ENCODE peak calls at places on chromosomes 5 and 9, in six cellular contexts. F is esophagus squamous epithelium, A is right lobe of liver, S is sigmoid colon, O is A549, X is heart left ventricle. N is an unnamed sample.

GRCh38 chr9:117734523-117735314 is 30.5 kb downstream of the TLR4 start:
- DNase-seq in F (no peak), X (no peak), A (no peak), S (no peak), O (no peak), N (no peak)

GRCh38 chr5:40223884-40224402 is 455.8 kb upstream of the PTGER4 start:
- DNase-seq in S (no peak), X (no peak), A (no peak), F (no peak), O (no peak), N (no peak)

GRCh38 chr5:113090336-113091106 is 113.9 kb downstream of the DCP2 start:
- DNase-seq in X (no peak), A (no peak), S (no peak), O (no peak), F (no peak), N (no peak)

GRCh38 chr5:154309805-154310204 is 119.3 kb downstream of the GALNT10 start:
- DNase-seq in X (no peak), F (no peak), S (no peak), A (no peak), O (no peak), N (no peak)

GRCh38 chr5:157915638-157916037 is 56.7 kb upstream of the CLINT1 start:
- DNase-seq in A (peak; percentile 91), S (peak; percentile 94), O (no peak), X (peak; percentile 96), F (no peak), N (peak; percentile 84)

GRCh38 chr5:2615917-2616316 is 135.6 kb downstream of the IRX2 start:
- DNase-seq in F (no peak), A (no peak), X (no peak), S (no peak), O (no peak), N (no peak)

GRCh38 chr5:23332650-23333251 is 174.7 kb upstream of the PRDM9 start:
- DNase-seq in X (no peak), F (no peak), S (no peak), O (peak; percentile 5), A (no peak), N (no peak)

GRCh38 chr5:55039843-55040242 is 15.8 kb downstream of the GZMK start:
- DNase-seq in O (no peak), X (no peak), F (no peak), S (no peak), A (no peak), N (no peak)

GRCh38 chr9:126487856-126488255 is 125.9 kb upstream of the LMX1B start:
- DNase-seq in X (no peak), F (no peak), O (no peak), S (no peak), A (no peak), N (peak; percentile 75)

GRCh38 chr9:126488881-126489404 is 124.8 kb upstream of the LMX1B start:
- DNase-seq in X (no peak), F (no peak), A (no peak), O (no peak), S (no peak), N (peak; percentile 69)

GRCh38 chr9:126486276-126486675 is 127.5 kb upstream of the LMX1B start:
- DNase-seq in X (no peak), O (no peak), F (no peak), A (no peak), S (no peak), N (no peak)

GRCh38 chr9:126489604-126490593 is 123.8 kb upstream of the LMX1B start:
- DNase-seq in O (no peak), X (no peak), F (no peak), S (no peak), A (no peak), N (peak; percentile 80)

GRCh38 chr9:126488310-126488709 is 125.4 kb upstream of the LMX1B start:
- DNase-seq in F (no peak), O (no peak), X (no peak), A (no peak), S (no peak), N (no peak)
- H3K27ac ChIP-seq in F (no peak overlapping the region), O (no peak overlapping the region), X (no peak overlapping the region), A (no peak overlapping the region), S (no peak overlapping the region), N (no peak overlapping the region)

DNA sequence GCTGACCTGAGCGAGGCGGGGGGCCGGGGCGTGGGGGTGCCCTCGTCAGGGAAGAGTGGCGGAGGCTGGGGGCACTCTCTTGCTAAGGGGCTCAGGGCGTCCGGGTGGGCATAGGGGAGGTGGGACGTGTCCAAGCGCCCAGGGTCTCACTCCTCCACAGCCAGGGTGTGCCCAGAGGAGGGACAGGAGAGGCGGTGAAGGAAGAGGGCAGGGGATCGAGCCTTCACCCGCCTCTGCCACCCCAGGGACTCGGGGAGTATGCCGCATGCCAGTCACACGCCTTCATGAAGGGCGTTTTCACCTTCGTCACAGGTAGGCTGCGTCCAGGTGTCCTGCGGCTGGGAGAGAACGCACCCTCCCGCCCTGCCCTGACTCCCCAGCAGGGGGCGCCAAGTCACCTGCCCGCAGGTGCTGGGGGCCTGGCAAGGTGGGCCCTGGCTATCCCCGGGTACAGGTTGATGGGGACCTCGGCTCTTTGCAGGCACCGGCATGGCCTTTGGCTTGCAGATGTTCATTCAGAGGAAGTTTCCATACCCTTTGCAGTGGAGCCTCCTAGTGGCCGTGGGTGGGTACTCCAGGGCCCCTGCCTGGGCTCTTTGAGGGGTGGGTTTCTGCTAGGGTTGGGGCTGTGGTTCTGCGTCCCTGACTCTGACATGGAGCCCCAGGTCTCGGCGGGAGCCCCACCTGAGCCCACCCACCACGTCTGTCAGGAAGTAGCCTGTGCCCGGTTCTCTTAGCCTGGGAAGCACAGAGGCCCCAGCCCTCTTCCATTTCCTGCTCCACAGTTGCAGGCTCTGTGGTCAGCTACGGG is 527 bp downstream of the TMEM141 start:
- DNase-seq in S (no peak), O (no peak), F (no peak), X (peak; percentile 54), A (peak; percentile 72), N (peak; percentile 93)
- TF ChIP-seq POLR2A in S (no peak), O (no peak), F (no peak), X (no peak), A (no peak), N (peak; percentile 34)

GRCh38 chr9:82263621-82264020 is 275.0 kb downstream of the SPATA31D1 start:
- DNase-seq in S (no peak), X (no peak), O (no peak), A (no peak), F (no peak), N (no peak)
- H3K27ac ChIP-seq in S (no peak overlapping the region), X (no peak overlapping the region), O (no peak overlapping the region), A (no peak overlapping the region), F (no peak overlapping the region), N (no peak overlapping the region)

GRCh38 chr9:13209498-13209897 is 70.0 kb downstream of the MPDZ start:
- DNase-seq in A (no peak), S (no peak), O (no peak), X (no peak), F (no peak), N (no peak)
- TF ChIP-seq POLR2A in A (no peak), S (no peak), O (no peak), X (no peak), F (no peak), N (no peak)

DNA sequence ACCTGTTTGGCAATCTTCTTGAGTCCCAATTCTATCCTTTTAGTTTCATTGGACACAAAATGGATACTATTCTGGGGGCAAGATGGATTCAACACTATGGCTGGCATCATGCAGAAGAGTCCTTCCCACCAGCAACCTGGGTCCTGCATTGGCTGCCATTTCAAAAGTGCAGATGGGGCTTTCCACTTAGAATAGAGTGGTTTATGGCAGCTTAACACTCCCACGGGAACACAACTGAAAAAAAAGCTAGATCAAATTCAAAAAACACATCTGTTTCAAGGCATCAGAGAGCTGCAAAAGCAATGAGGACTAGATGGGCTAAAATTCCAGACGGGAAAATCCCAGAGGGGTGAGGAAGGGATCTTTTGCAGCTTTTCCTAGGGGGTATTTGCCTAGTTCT is 11.2 kb upstream of the HMHB1 start:
- DNase-seq in X (no peak), S (no peak), O (no peak), F (no peak), A (no peak), N (no peak)
- H3K27ac ChIP-seq in X (no peak overlapping the region), S (no peak overlapping the region), O (no peak overlapping the region), F (no peak overlapping the region), A (no peak overlapping the region), N (no peak overlapping the region)

GRCh38 chr5:10866913-10867312 is 105.9 kb upstream of the DAP start:
- DNase-seq in A (no peak), S (no peak), O (no peak), X (no peak), F (no peak), N (no peak)

GRCh38 chr5:10863763-10864383 is 102.8 kb upstream of the DAP start:
- DNase-seq in A (peak; percentile 44), X (peak; percentile 24), O (peak; percentile 75), F (no peak), S (no peak), N (no peak)

DNA sequence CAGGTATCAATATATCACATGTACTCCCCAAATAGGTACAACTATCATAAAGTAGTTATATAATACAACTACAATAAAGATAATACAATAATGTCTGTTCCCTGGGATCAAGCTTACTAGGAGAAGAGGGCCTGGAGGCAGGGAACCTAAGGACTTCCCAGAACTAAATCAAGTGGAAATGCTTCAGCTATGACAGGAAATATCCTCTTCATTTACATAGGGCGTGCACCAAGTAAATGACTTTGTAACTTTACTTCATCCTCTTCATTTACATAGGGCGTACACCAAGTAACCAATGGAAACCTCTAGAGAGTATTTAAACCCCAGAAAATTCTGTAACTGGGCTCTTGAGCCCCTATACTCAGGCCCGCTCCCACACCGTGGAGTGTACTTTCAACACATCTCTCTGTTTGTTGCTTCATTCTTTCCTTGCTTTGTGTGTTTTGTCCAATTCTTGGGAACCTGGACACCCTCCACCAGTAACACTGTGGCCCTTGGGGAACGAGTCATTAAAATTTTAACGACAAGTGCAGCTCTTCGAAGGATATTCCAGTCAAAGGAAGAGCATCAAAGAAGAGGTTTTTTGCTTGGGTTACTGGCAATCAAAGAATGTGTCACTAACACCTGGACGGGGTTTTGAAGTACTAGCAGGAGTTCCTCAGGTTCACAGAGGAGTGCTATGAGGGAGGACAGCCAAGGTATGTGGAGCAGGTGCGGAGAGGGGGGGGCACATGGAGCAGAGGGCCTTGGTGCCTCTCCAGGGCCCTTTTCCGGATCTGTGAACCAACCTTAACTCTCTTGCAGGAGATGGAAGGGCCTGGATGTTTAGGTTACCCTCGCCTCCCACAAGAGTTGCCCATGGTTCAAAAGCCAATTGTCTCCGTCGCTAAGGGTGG is 106.6 kb upstream of the DAP start:
- DNase-seq in O (no peak), A (no peak), S (no peak), F (no peak), X (no peak), N (no peak)
- TF ChIP-seq POLR2A in O (no peak), A (no peak), S (no peak), F (no peak), X (no peak), N (no peak)

DNA sequence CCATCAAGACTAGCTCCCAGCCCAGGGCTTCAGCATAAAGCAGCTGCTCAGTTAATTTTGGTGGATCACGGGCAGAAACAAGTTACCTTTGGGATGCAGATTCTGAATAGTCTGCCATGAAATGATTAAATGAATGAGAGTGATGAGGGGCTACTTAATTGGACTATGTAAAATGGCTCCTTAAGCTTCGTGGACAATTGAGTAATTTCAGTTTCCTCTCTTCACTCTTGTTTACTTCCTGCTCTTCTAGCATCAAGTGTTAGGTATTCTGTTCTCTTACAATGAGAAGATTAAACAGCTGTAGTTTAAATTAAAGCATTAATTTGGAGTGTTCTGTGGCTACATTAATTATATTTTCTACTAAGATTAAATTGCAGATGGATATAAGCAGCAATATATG is 28.1 kb downstream of the PIK3R1 start:
- DNase-seq in O (no peak), A (no peak), X (no peak), F (no peak), S (no peak), N (no peak)
- H3K27ac ChIP-seq in O (no peak overlapping the region), A (no peak overlapping the region), X (peak overlapping the region; percentile 64), F (peak overlapping the region; percentile 31), S (no peak overlapping the region), N (peak overlapping the region; percentile 60)